ENCODE peak calls at places on chromosome X, in seven cellular contexts. L, Z, B, G, O, M and P are unnamed samples.
A peak's percentile ranks its signal among the peaks of the same experiment; 100 is the strongest.

GRCh38 chrX:129932792-129933321 is 26.9 kb downstream of the UTP14A start:
- DNase-seq in L (peak; percentile 81), Z (no peak), B (no peak), G (no peak), O (no peak), M (peak; percentile 65), P (no peak)

GRCh38 chrX:15530318-15530717 is 29.7 kb downstream of the BMX start:
- DNase-seq in L (no peak), Z (no peak), B (no peak), G (no peak), O (no peak), M (no peak), P (no peak)

GRCh38 chrX:3527811-3528210 is 181.4 kb upstream of the MXRA5 start:
- DNase-seq in L (no peak), Z (no peak), B (no peak), G (no peak), O (no peak), M (no peak), P (no peak)

GRCh38 chrX:129693343-129693742 is 38.6 kb upstream of the APLN start:
- DNase-seq in L (no peak), Z (no peak), B (no peak), G (no peak), O (no peak), M (no peak), P (no peak)

GRCh38 chrX:137278825-137279224 is 245.0 kb upstream of the GPR101 start:
- DNase-seq in L (no peak), Z (no peak), B (no peak), G (no peak), O (no peak), M (no peak), P (no peak)

GRCh38 chrX:100939336-100939735 is 10.6 kb upstream of the XKRX start:
- DNase-seq in L (no peak), Z (no peak), B (no peak), G (no peak), O (no peak), M (no peak), P (no peak)

GRCh38 chrX:7272301-7272700 is 124.3 kb upstream of the PUDP start:
- DNase-seq in L (no peak), Z (no peak), B (no peak), G (no peak), O (no peak), M (no peak), P (no peak)

GRCh38 chrX:103453655-103454054 is 65.6 kb downstream of the RAB40A start:
- DNase-seq in L (no peak), Z (no peak), B (no peak), G (no peak), O (no peak), M (no peak), P (no peak)

GRCh38 chrX:108270280-108270679 is 167.9 kb downstream of the COL4A6 start:
- DNase-seq in L (no peak), Z (no peak), B (no peak), G (no peak), O (peak; percentile 46), M (no peak), P (no peak)

GRCh38 chrX:21374163-21374993 is at the start of gene CNKSR2:
- DNase-seq in L (peak; percentile 79), Z (peak; percentile 58), B (peak; percentile 59), G (peak; percentile 94), O (no peak), M (peak; percentile 71), P (no peak)

GRCh38 chrX:115058276-115058675 is 40.9 kb upstream of the IL13RA2 start:
- DNase-seq in L (no peak), Z (no peak), B (no peak), G (no peak), O (peak; percentile 41), M (no peak), P (no peak)

GRCh38 chrX:19956923-19957322 is 33.9 kb downstream of the BCLAF3 start:
- DNase-seq in L (no peak), Z (no peak), B (no peak), G (no peak), O (no peak), M (no peak), P (no peak)